ENCODE peak calls at places on chromosomes 12 and 14, in seven cellular contexts. Y, N, S, E, J, P and O are unnamed samples. For H3K4me1, the result is how much of the 10 kb centered on the place peaks cover.

GRCh38 chr12:89353188-89353822 is 1.0 kb upstream of the DUSP6 start:
- DNase-seq in S (peak), P (peak), N (peak), J (peak), E (peak), Y (peak), O (peak)

GRCh38 chr14:65095633-65096205 is 6.6 kb downstream of the MAX start:
- DNase-seq in P (no peak), Y (no peak), N (peak), J (no peak), S (peak), E (no peak), O (peak)

GRCh38 chr14:96461950-96462798 is 40.0 kb upstream of the PAPOLA start:
- DNase-seq in J (no peak), Y (peak), N (no peak), E (no peak), S (no peak), P (no peak), O (no peak)

GRCh38 chr12:9707864-9708808 is 24.8 kb downstream of the CLECL1 start:
- DNase-seq in E (peak), P (peak), N (peak), S (peak), Y (peak), J (peak), O (no peak)

GRCh38 chr12:21607701-21608100 is 3.1 kb upstream of the GYS2 start:
- DNase-seq in S (peak), Y (no peak), J (no peak), E (no peak), P (peak), N (no peak), O (no peak)

GRCh38 chr14:74858022-74858421 is 17.9 kb downstream of the PROX2 start:
- DNase-seq in S (no peak), N (no peak), P (no peak), J (no peak), E (no peak), Y (no peak), O (no peak)

GRCh38 chr14:54828031-54828430 is 74.6 kb downstream of the GCH1 start:
- DNase-seq in E (no peak), S (no peak), P (peak), J (no peak), N (no peak), Y (no peak), O (no peak)

GRCh38 chr12:130677957-130678558 is 38.0 kb downstream of the RIMBP2 start:
- DNase-seq in J (no peak), Y (no peak), E (no peak), P (no peak), N (no peak), S (no peak), O (no peak)

GRCh38 chr14:50403433-50403832 is 6.8 kb upstream of the CDKL1 start:
- DNase-seq in E (no peak), Y (no peak), J (no peak), P (no peak), N (no peak), S (no peak), O (no peak)

GRCh38 chr14:105458571-105458970 is 16.1 kb upstream of the CRIP2 start:
- DNase-seq in S (no peak), Y (no peak), N (no peak), J (no peak), E (no peak), P (no peak), O (no peak)

GRCh38 chr12:27984275-27984674 is 11.7 kb upstream of the PTHLH start:
- DNase-seq in Y (no peak), P (no peak), E (no peak), J (no peak), N (no peak), S (peak), O (no peak)

GRCh38 chr14:32779845-32780244 is 158.8 kb upstream of the NPAS3 start:
- DNase-seq in Y (no peak), P (no peak), E (no peak), J (no peak), S (no peak), N (no peak), O (no peak)

GRCh38 chr12:6336859-6337744 is 4.8 kb downstream of the TNFRSF1A start:
- DNase-seq in E (no peak), Y (no peak), P (no peak), S (no peak), N (no peak), J (no peak), O (no peak)

GRCh38 chr12:68915055-68915454 is 17.9 kb downstream of the CPM start:
- DNase-seq in Y (no peak), S (peak), J (no peak), E (no peak), P (no peak), N (no peak), O (no peak)

GRCh38 chr14:76227450-76228050 is 75.8 kb downstream of the GPATCH2L start:
- DNase-seq in N (no peak), P (no peak), Y (no peak), E (no peak), S (peak), J (no peak), O (no peak)

GRCh38 chr12:80756875-80757274 is 40.2 kb downstream of the MYF5 start:
- DNase-seq in J (no peak), E (no peak), N (no peak), S (peak), Y (no peak), P (no peak), O (no peak)

GRCh38 chr12:118052324-118053070 is 8.5 kb downstream of the WSB2 start:
- DNase-seq in Y (peak), P (no peak), E (no peak), S (peak), J (peak), N (peak), O (peak)

GRCh38 chr12:124753230-124753595 is 110.5 kb downstream of the SCARB1 start:
- DNase-seq in N (no peak), Y (no peak), E (no peak), P (no peak), S (no peak), J (no peak), O (no peak)

GRCh38 chr14:35222324-35222723 is 69.9 kb upstream of the PSMA6 start:
- DNase-seq in E (no peak), J (no peak), N (no peak), Y (no peak), S (no peak), P (no peak), O (no peak)

GRCh38 chr14:72804653-72805180 is 89.2 kb downstream of the DPF3 start:
- DNase-seq in Y (no peak), J (no peak), N (no peak), S (no peak), E (no peak), P (no peak), O (no peak)

GRCh38 chr12:23127701-23128100 is 502.7 kb downstream of the ETNK1 start:
- DNase-seq in Y (no peak), N (no peak), S (no peak), P (no peak), E (no peak), J (no peak), O (no peak)

GRCh38 chr12:59398164-59398563 is 197.7 kb upstream of the SLC16A7 start:
- DNase-seq in S (no peak), J (no peak), P (no peak), N (no peak), E (no peak), Y (no peak), O (no peak)

GRCh38 chr14:90532826-90533525 is 136.1 kb downstream of the CALM1 start:
- DNase-seq in N (no peak), P (no peak), Y (no peak), S (no peak), E (no peak), J (peak), O (no peak)
- H3K4me1 ChIP-seq in N (under half), P (under half), Y (under half), S (under half), E (under half), J (under half), O (under half)

GRCh38 chr12:29742646-29743045 is 41.1 kb downstream of the TMTC1 start:
- DNase-seq in S (no peak), J (no peak), N (no peak), E (no peak), Y (no peak), P (no peak), O (no peak)

GRCh38 chr12:29743801-29744200 is 39.9 kb downstream of the TMTC1 start:
- DNase-seq in S (peak), N (no peak), E (no peak), J (no peak), P (no peak), Y (peak), O (no peak)

GRCh38 chr12:29743072-29743471 is 40.7 kb downstream of the TMTC1 start:
- DNase-seq in Y (no peak), P (no peak), J (no peak), S (no peak), N (no peak), E (no peak), O (no peak)

GRCh38 chr12:29739279-29739991 is 44.3 kb downstream of the TMTC1 start:
- DNase-seq in J (no peak), E (no peak), N (no peak), P (no peak), Y (no peak), S (peak), O (no peak)

GRCh38 chr12:29741342-29742241 is 42.1 kb downstream of the TMTC1 start:
- DNase-seq in E (no peak), P (no peak), Y (no peak), J (no peak), N (no peak), S (peak), O (no peak)
- H3K27ac ChIP-seq in E (no peak), P (no peak), Y (no peak), J (no peak), N (peak), S (peak), O (peak)

GRCh38 chr12:104486943-104487819 is 30.4 kb downstream of the CHST11 start:
- DNase-seq in S (no peak), Y (no peak), J (no peak), N (no peak), E (no peak), P (no peak), O (no peak)
- H3K4me1 ChIP-seq in S (under half), Y (under half), J (under half), N (under half), E (under half), P (under half), O (under half)

DNA sequence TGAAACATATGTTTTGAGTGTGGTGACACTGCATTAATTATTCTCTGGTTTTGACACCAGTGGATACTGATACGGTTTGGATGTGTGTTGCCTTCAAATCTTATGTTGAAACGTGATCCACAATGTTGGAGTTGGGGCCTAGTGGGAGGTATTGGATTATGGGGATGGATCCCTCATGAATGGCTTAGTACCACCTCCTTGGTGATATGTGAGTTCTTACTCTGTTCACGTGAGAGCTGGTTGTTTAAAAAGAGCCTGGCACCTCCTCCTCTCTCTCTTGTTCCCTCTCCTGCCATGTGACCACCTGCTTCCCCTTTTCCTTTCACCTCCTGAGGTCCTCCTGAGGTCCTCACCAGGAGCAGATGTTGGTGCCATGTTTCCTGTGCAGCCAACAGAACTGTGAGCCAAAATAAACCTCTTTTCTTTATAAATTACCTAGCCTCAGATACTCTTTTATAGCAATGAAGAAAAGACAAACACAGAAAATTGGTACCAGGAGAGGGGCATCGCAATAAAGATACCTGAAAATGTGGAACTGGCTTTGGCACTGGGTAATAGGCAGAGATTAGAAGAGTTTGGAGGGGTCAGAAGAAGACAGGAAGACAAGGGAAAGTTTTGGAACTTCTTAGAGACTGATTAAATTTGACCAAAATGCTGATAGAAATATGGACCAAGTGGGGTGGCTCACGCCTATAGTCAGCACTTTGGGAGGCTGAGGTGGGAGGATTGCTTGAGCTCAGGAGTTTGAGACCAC is 23.1 kb downstream of the RASSF3 start:
- DNase-seq in Y (no peak), J (no peak), E (no peak), N (no peak), S (no peak), P (no peak), O (no peak)
- H3K27ac ChIP-seq in Y (no peak), J (no peak), E (no peak), N (no peak), S (no peak), P (peak), O (peak)

GRCh38 chr14:24164591-24164991 is 3.5 kb downstream of the IRF9 start:
- DNase-seq in N (no peak), S (no peak), Y (no peak), P (no peak), E (no peak), J (peak), O (no peak)
- H3K4me1 ChIP-seq in N (under half), S (under half), Y (under half), P (under half), E (under half), J (under half), O (under half)

GRCh38 chr12:126601184-126602170 is 1536.2 kb downstream of the AACS start:
- DNase-seq in S (no peak), J (no peak), N (no peak), E (no peak), P (no peak), Y (no peak), O (no peak)
- H3K27ac ChIP-seq in S (no peak), J (no peak), N (no peak), E (no peak), P (no peak), Y (no peak), O (no peak)

GRCh38 chr14:22847661-22848341 is 11.4 kb downstream of the MMP14 start:
- DNase-seq in Y (peak), N (no peak), P (no peak), E (peak), J (peak), S (peak), O (no peak)
- H3K4me1 ChIP-seq in Y (under half), N (half or more), P (under half), E (under half), J (half or more), S (half or more), O (under half)

GRCh38 chr14:94349276-94349675 is 26.1 kb upstream of the SERPINA6 start:
- DNase-seq in P (no peak), E (no peak), Y (no peak), S (no peak), N (no peak), J (no peak), O (no peak)
- H3K27ac ChIP-seq in P (no peak), E (no peak), Y (no peak), S (no peak), N (no peak), J (no peak), O (no peak)

DNA sequence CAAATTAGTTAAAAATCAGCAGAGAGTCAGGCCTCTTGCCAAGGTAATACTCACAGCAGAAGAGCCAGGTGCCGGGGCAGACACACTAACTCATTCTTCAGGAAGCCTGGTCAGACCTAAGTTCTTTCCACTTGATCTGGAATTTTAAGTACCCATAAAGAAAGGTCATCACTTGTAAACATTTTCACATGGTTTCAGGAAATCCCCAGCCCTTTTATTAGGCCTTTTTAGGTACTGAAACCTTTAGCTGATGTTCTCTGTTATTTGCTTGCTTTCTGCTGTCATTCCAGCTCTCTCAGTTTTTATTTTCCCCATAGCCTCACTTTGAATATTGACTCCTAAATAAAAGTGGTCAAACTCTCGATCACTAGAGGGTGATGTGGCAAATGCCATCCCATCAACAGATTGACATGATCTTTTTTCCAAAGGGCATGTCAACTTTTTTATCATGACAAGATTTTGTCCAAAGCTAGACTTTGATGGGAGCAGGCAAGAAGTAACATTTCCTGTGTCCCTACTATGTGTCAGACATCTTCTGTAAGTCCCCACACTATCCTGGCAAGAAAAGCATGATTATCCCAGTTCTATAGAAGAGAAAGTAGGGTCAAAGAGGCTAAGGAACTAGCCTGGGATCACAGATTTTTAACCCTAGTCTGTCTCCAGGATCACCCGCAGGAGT is 5.7 kb downstream of the ISCU start:
- DNase-seq in Y (peak), N (no peak), J (no peak), P (no peak), S (peak), E (no peak), O (no peak)
- H3K4me1 ChIP-seq in Y (under half), N (under half), J (half or more), P (under half), S (under half), E (under half), O (under half)